ENCODE peak calls at places on chromosomes 7 and 10, in nine cellular contexts. T is breast epithelium; D is GM12892; A is NCI-H460; F is germinal center; O is RWPE1; K is activated effector memory CD4-positive, alpha-beta T cell treated with anti-CD3 and anti-CD28 coated beads, Interleukin-2, amount 50 U/mL, for 16 hours; I is hippocampal formation; Q is psoas muscle. L is an unnamed sample.

GRCh38 chr10:55470840-55471239 is 669.8 kb upstream of the PCDH15 start:
- DNase-seq in A (no peak), D (no peak), T (no peak), K (no peak), I (no peak), F (no peak), O (no peak), Q (no peak), L (no peak)

GRCh38 chr10:9342865-9343450 is 1288.5 kb downstream of the GATA3 start:
- DNase-seq in D (no peak), Q (no peak), I (peak; percentile 57), A (peak; percentile 16), T (no peak), K (no peak), O (peak; percentile 14), F (no peak), L (no peak)

GRCh38 chr7:144127714-144128334 is 4.8 kb downstream of the OR2A14 start:
- DNase-seq in Q (peak; percentile 91), I (no peak), D (peak; percentile 39), F (peak; percentile 77), K (peak; percentile 94), A (peak; percentile 86), O (peak; percentile 65), T (peak; percentile 84), L (peak; percentile 85)

GRCh38 chr7:18889436-18889835 is 228.0 kb downstream of the TWIST1 start:
- DNase-seq in A (no peak), I (no peak), K (no peak), F (no peak), T (no peak), Q (no peak), D (no peak), O (no peak), L (no peak)

GRCh38 chr7:43906327-43907010 is at the start of gene URGCP:
- DNase-seq in F (peak; percentile 79), A (peak; percentile 34), I (peak; percentile 32), K (peak; percentile 84), D (peak; percentile 78), T (peak; percentile 52), Q (peak; percentile 77), O (peak; percentile 65), L (peak; percentile 80)

GRCh38 chr10:21944727-21945386 is 58.7 kb downstream of the DNAJC1 start:
- DNase-seq in I (no peak), O (no peak), F (no peak), K (no peak), Q (no peak), A (no peak), T (no peak), D (no peak), L (no peak)

GRCh38 chr10:58488921-58489320 is 23.8 kb upstream of the BICC1 start:
- DNase-seq in K (no peak), D (no peak), F (no peak), A (no peak), Q (no peak), T (no peak), I (no peak), O (peak; percentile 12), L (no peak)

GRCh38 chr7:98287486-98287959 is 6.0 kb downstream of the BRI3 start:
- DNase-seq in I (no peak), O (peak; percentile 93), Q (no peak), D (no peak), K (no peak), T (no peak), A (no peak), F (no peak), L (no peak)

GRCh38 chr7:16732828-16733227 is 20.7 kb upstream of the TSPAN13 start:
- DNase-seq in F (no peak), D (no peak), Q (no peak), I (no peak), K (no peak), A (no peak), O (no peak), T (no peak), L (no peak)

GRCh38 chr7:8065356-8065813 is 96.8 kb downstream of the GLCCI1 start:
- DNase-seq in A (no peak), Q (no peak), D (no peak), F (no peak), O (no peak), I (no peak), K (no peak), T (no peak), L (no peak)

GRCh38 chr7:27911920-27912319 is 172.0 kb downstream of the TAX1BP1 start:
- DNase-seq in K (no peak), Q (no peak), T (no peak), O (no peak), F (no peak), I (no peak), A (no peak), D (no peak), L (no peak)

GRCh38 chr10:3781458-3782098 is 3.4 kb downstream of the KLF6 start:
- DNase-seq in F (no peak), Q (peak; percentile 79), T (no peak), O (no peak), A (no peak), D (no peak), K (peak; percentile 87), I (no peak), L (peak; percentile 84)